ENCODE peak calls at places on chromosomes 1 and 21, in seven cellular contexts. Z is effector memory CD4-positive, alpha-beta T cell; P is astrocyte; R is ovary; V is adrenal gland; N is GM23248; T is A549. I is an unnamed sample. For H3K4me1, the result is how much of the 10 kb centered on the place peaks cover.

GRCh38 chr1:245934409-245934808 is 572.7 kb downstream of the SMYD3 start:
- DNase-seq in P (no peak), V (no peak), T (no peak), Z (no peak), R (no peak), N (no peak), I (no peak)

GRCh38 chr1:31413405-31414005 is 492 bp downstream of the SERINC2 start:
- DNase-seq in Z (no peak), T (peak), P (no peak), R (peak), N (peak), V (peak), I (peak)

GRCh38 chr1:224700915-224701531 is 84.9 kb downstream of the CNIH3 start:
- DNase-seq in Z (no peak), N (peak), T (peak), V (no peak), R (no peak), P (no peak), I (peak)

GRCh38 chr1:98201640-98202039 is 280.8 kb upstream of the DPYD start:
- DNase-seq in T (no peak), Z (no peak), R (no peak), N (peak), V (no peak), P (peak), I (no peak)

GRCh38 chr21:45868488-45868887 is 113.1 kb upstream of the COL6A1 start:
- DNase-seq in R (peak), T (no peak), Z (no peak), N (no peak), P (no peak), V (no peak), I (no peak)

GRCh38 chr1:59903136-59903754 is 23.3 kb downstream of the CYP2J2 start:
- DNase-seq in R (no peak), N (peak), V (peak), Z (no peak), T (peak), P (no peak), I (peak)

GRCh38 chr1:201537966-201538617 is 835 bp upstream of the NAV1 start:
- DNase-seq in N (peak), P (no peak), T (no peak), Z (no peak), R (no peak), V (no peak), I (no peak)

GRCh38 chr1:12745992-12746323 is at the start of gene CFAP107:
- DNase-seq in N (peak), T (no peak), Z (no peak), R (no peak), V (no peak), P (no peak), I (no peak)

GRCh38 chr1:65483993-65484754 is 63.7 kb downstream of the LEPR start:
- DNase-seq in N (no peak), P (no peak), V (no peak), Z (no peak), R (no peak), T (no peak), I (no peak)

GRCh38 chr1:204692852-204693356 is 7.4 kb upstream of the LRRN2 start:
- DNase-seq in Z (no peak), V (no peak), P (no peak), R (no peak), N (no peak), T (no peak), I (no peak)

GRCh38 chr1:169572184-169572583 is 14.1 kb downstream of the F5 start:
- DNase-seq in P (peak), Z (no peak), V (no peak), R (no peak), N (peak), T (no peak), I (no peak)

GRCh38 chr21:44872266-44872567 is 1.3 kb downstream of the PTTG1IP start:
- DNase-seq in T (no peak), V (no peak), Z (no peak), N (no peak), P (no peak), R (no peak), I (no peak)

GRCh38 chr1:221740941-221741363 is 937 bp downstream of the DUSP10 start:
- DNase-seq in N (peak), V (peak), T (no peak), Z (no peak), P (no peak), R (peak), I (no peak)
- H3K4me1 ChIP-seq in N (under half), V (under half), T (under half), Z (under half), P (under half), R (under half), I (under half)

GRCh38 chr1:21897844-21898243 is 39.3 kb downstream of the HSPG2 start:
- DNase-seq in T (no peak), R (no peak), P (no peak), V (no peak), Z (no peak), N (no peak), I (no peak)
- H3K4me1 ChIP-seq in T (under half), R (under half), P (under half), V (half or more), Z (under half), N (half or more), I (under half)

DNA sequence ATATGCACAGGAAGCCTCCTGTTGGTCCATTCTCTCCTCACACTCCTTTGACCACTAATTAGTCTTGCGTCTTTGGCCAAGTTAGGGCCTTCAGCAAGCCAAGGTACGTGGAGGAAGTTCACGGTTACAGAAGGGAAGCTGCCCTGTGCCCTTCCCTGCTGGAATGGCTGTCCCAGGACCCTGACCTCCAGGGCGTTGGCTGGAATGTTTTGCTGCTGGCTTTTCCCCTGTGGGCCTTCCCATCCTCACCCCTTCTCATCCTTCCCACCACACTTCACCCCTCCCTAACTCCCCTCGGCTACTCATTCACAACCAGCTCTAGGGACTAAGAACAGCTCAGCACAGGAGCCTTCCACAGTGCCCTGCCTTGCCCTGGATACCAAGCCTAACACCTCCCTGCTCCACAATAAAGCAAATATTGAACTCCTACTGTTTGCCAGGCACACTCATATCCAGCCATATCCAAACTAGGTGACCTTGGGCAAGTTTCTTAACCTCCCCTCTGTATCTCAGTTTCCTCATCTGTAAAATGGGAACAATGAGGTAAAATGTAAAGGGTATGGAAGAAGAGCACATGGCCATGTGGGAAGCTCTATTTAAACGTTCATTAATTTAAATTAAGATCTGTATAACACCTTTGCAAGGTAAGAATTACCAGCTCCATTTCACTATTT is 8.8 kb upstream of the CDCP2 start:
- DNase-seq in T (no peak), P (no peak), V (no peak), Z (no peak), N (no peak), R (no peak), I (no peak)
- H3K4me1 ChIP-seq in T (under half), P (under half), V (under half), Z (under half), N (under half), R (under half), I (under half)

DNA sequence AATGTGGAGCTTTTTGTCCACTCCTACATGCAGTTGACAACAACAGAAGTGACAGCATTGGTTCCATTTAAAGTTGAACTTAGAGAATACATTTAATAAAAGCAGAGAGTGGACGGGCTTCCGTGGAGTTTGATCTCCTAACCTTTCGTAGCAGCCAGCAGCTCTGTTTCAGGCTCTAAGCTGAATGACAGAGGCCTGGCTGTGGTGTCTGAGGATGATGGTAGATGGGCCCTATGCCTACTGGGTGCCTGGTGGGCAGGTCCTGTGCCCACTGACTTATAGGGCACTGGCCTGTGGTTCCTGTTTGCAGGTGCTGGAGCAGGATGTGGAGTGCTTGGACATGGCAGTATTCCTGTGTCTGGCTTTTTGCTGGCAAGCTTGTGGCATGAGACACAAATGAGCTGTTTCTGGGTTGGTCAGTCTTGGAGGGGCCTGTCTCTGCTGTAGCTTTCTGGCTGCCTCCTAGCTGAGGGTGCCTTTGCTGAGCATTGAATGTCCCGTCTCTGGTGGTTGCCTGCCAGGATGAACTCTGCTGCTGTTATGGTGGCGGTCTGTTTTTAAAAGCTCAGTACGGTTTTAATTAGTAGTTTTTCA is 54.6 kb downstream of the PRDM2 start:
- DNase-seq in V (no peak), R (no peak), T (no peak), P (peak), Z (no peak), N (peak), I (no peak)
- H3K4me1 ChIP-seq in V (half or more), R (under half), T (under half), P (under half), Z (under half), N (half or more), I (under half)

GRCh38 chr1:36380003-36380631 is 5.6 kb downstream of the STK40 start:
- DNase-seq in N (no peak), V (no peak), Z (no peak), T (no peak), P (no peak), R (peak), I (no peak)
- H3K4me1 ChIP-seq in N (under half), V (half or more), Z (under half), T (under half), P (under half), R (under half), I (under half)

DNA sequence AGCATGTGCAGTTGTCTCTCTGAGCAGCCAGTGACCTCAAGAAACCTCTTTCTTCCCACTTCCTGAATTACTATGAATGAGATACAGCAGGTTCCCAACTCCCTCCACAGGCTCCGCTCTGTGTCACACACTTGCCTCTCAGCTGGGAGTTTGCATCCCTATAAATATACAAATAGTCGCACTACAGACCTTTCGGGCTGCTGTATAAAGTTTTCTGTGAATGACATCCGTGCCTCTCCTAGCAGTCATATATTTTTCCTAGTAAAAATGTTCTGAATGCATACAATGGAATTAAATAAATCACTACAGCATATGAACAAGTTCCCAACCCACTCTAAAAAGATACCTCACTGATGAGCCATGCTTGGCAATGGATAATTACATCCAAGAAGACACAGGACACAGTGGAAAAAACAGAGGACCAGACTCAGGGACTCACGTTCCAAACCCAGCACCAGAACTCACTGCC is 66.8 kb downstream of the CAPZB start:
- DNase-seq in V (no peak), P (no peak), Z (no peak), T (no peak), R (no peak), N (peak), I (no peak)
- H3K4me1 ChIP-seq in V (under half), P (under half), Z (under half), T (under half), R (under half), N (under half), I (under half)

GRCh38 chr1:167490765-167491164 is 27.6 kb downstream of the CD247 start:
- DNase-seq in V (no peak), Z (no peak), P (no peak), R (no peak), N (no peak), T (no peak), I (no peak)
- H3K4me1 ChIP-seq in V (under half), Z (half or more), P (under half), R (under half), N (under half), T (under half), I (under half)

DNA sequence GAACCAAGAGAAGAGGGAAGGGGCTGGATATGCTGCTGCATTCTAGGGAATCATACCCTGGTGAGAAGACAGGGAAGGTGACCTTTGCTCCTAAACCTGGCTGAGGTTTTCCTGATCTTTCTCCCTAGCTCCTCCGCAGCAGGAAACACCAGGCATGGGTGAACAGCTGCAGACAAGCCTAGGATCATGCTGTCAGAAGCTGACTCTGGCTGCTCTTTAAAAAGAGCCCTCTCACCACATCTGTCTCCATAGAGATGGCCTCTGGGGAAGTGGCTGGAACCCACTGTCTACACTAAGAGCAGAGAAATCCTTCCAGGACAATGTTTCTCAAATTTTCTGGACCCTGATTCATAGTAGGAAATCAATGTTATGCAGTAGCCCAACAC is 57.6 kb downstream of the CD34 start:
- DNase-seq in Z (no peak), P (no peak), T (no peak), V (no peak), N (no peak), R (no peak), I (no peak)
- H3K4me1 ChIP-seq in Z (under half), P (under half), T (under half), V (half or more), N (under half), R (under half), I (under half)

GRCh38 chr1:150560986-150561829 is 12.0 kb downstream of the ADAMTSL4 start:
- DNase-seq in Z (peak), P (peak), V (peak), T (peak), N (peak), R (peak), I (peak)
- H3K4me1 ChIP-seq in Z (half or more), P (under half), V (half or more), T (half or more), N (under half), R (under half), I (under half)

GRCh38 chr1:206735553-206736031 is 35.0 kb upstream of the IL19 start:
- DNase-seq in T (no peak), P (peak), V (peak), Z (no peak), N (peak), R (peak), I (no peak)

GRCh38 chr1:206738370-206739366 is 31.9 kb upstream of the IL19 start:
- DNase-seq in N (peak), Z (no peak), R (no peak), T (peak), P (no peak), V (no peak), I (no peak)

GRCh38 chr1:206737729-206738222 is 32.8 kb upstream of the IL19 start:
- DNase-seq in R (no peak), T (no peak), V (no peak), P (no peak), N (no peak), Z (no peak), I (no peak)

GRCh38 chr1:206739411-206740076 is 31.0 kb upstream of the IL19 start:
- DNase-seq in Z (no peak), R (no peak), T (no peak), V (no peak), N (no peak), P (no peak), I (no peak)

GRCh38 chr1:206736878-206737728 is 33.5 kb upstream of the IL19 start:
- DNase-seq in T (no peak), R (no peak), V (no peak), P (no peak), N (no peak), Z (peak), I (no peak)
- H3K4me1 ChIP-seq in T (under half), R (under half), V (under half), P (under half), N (under half), Z (under half), I (under half)